ENCODE peak calls at places on chromosomes 7 and 10, in ten cellular contexts. G is WTC11; Y is MM.1S; N is HCT116; U is stimulated activated CD8-positive, alpha-beta memory T cell treated with anti-CD3 and anti-CD28 coated beads, Interleukin-15, amount 100 ng/mL, for 24 hours; B is mammary epithelial cell; L is left ventricle myocardium inferior; P is epithelial cell of esophagus; D is HT1080; X is heart right ventricle. O is an unnamed sample.

GRCh38 chr7:45715471-45716352 is 141.5 kb downstream of the ADCY1 start:
- DNase-seq in G (no peak), D (no peak), P (no peak), B (no peak), U (no peak), L (no peak), N (no peak), X (no peak), Y (no peak), O (no peak)

GRCh38 chr10:92146781-92147180 is 144.1 kb downstream of the CPEB3 start:
- DNase-seq in P (no peak), Y (no peak), B (no peak), N (no peak), X (no peak), L (no peak), G (no peak), D (no peak), U (no peak), O (no peak)

GRCh38 chr7:50591480-50592438 is 26.6 kb upstream of the DDC start:
- DNase-seq in G (no peak), Y (no peak), U (no peak), P (no peak), X (no peak), L (no peak), B (no peak), D (no peak), N (no peak), O (no peak)

GRCh38 chr10:120732067-120732466 is 119.1 kb upstream of the WDR11 start:
- DNase-seq in D (peak), N (peak), P (peak), B (peak), X (no peak), G (no peak), U (no peak), Y (no peak), L (no peak), O (peak)

GRCh38 chr10:86086418-86086817 is 280.2 kb downstream of the GRID1 start:
- DNase-seq in B (no peak), U (no peak), G (no peak), N (no peak), Y (no peak), X (no peak), L (no peak), P (no peak), D (no peak), O (no peak)

GRCh38 chr7:97145068-97145467 is 27.6 kb downstream of the SDHAF3 start:
- DNase-seq in L (no peak), D (no peak), X (no peak), U (no peak), B (peak), Y (peak), G (no peak), P (peak), N (no peak), O (peak)

GRCh38 chr10:90787906-90788491 is 69.8 kb downstream of the HTR7 start:
- DNase-seq in P (peak), L (no peak), U (no peak), Y (peak), G (peak), X (no peak), D (peak), N (peak), B (peak), O (peak)

GRCh38 chr7:63037242-63037641 is 961.4 kb upstream of the ZNF722 start:
- DNase-seq in X (no peak), U (no peak), N (no peak), L (no peak), Y (no peak), P (no peak), D (no peak), G (no peak), B (no peak), O (no peak)

GRCh38 chr10:132606536-132607316 is 69.1 kb downstream of the INPP5A start:
- DNase-seq in Y (no peak), X (peak), N (no peak), D (no peak), P (no peak), U (no peak), B (no peak), L (peak), G (no peak), O (peak)

GRCh38 chr7:133428876-133429275 is 176.0 kb downstream of the EXOC4 start:
- DNase-seq in N (no peak), G (no peak), Y (no peak), L (no peak), U (no peak), P (peak), X (no peak), D (no peak), B (no peak), O (no peak)

GRCh38 chr10:44309939-44310761 is 74.7 kb downstream of the CXCL12 start:
- DNase-seq in P (no peak), B (no peak), N (no peak), L (no peak), U (no peak), D (no peak), Y (no peak), X (no peak), G (no peak), O (no peak)